ENCODE peak calls at places on chromosomes 12 and 14, in four cellular contexts. I is adipocyte; S is tibial nerve; O is activated naive CD8-positive, alpha-beta T cell treated with anti-CD3 and anti-CD28 coated beads for 36 hours. V is an unnamed sample.

GRCh38 chr12:123431951-123432886 is 4.3 kb downstream of the RILPL2 start:
- DNase-seq in I (no peak), S (no peak), O (no peak), V (peak; percentile 35)

GRCh38 chr12:45242180-45242579 is 26.3 kb downstream of the ANO6 start:
- DNase-seq in I (no peak), S (no peak), O (no peak), V (no peak)

GRCh38 chr12:15823360-15824128 is 34.4 kb upstream of the EPS8 start:
- DNase-seq in I (no peak), S (no peak), O (no peak), V (no peak)

GRCh38 chr12:28787151-28787550 is 361.9 kb upstream of the FAR2 start:
- DNase-seq in I (no peak), S (no peak), O (no peak), V (no peak)

GRCh38 chr14:63460594-63461132 is 82.5 kb downstream of the PPP2R5E start:
- DNase-seq in I (no peak), S (no peak), O (no peak), V (no peak)

GRCh38 chr12:120710805-120711296 is 593 bp downstream of the UNC119B start:
- DNase-seq in I (peak; percentile 35), S (no peak), O (peak; percentile 29), V (no peak)

GRCh38 chr14:67694791-67695393 is 672 bp downstream of the RDH11 start:
- DNase-seq in I (peak; percentile 94), S (peak; percentile 37), O (peak; percentile 80), V (peak; percentile 77)

GRCh38 chr12:65967696-65968095 is 143.4 kb downstream of the HMGA2 start:
- DNase-seq in I (no peak), S (no peak), O (no peak), V (no peak)

GRCh38 chr14:57502581-57503254 is 9.1 kb upstream of the CCDC198 start:
- DNase-seq in I (no peak), S (no peak), O (no peak), V (no peak)